ENCODE peak calls at places on chromosomes 3 and 15, in ten cellular contexts. One of them, this sample, is unnamed.

GRCh38 chr15:32030795-32031194 is 480 bp downstream of the CHRNA7 start:
- DNase-seq in glomerular endothelial cell: no peak
- DNase-seq in NCI-H1436: no peak
- DNase-seq in GM13977: no peak
- DNase-seq in neural progenitor cell: peak
- DNase-seq in fibroblast of pulmonary artery: no peak
- DNase-seq in heart left ventricle: no peak
- DNase-seq in fibroblast of lung: no peak
- DNase-seq in activated naive CD8-positive, alpha-beta T cell treated with anti-CD3 and anti-CD28 coated beads, Interleukin-2, amount 50 U/mL, for 16 hours: no peak
- DNase-seq in stimulated activated CD8-positive, alpha-beta memory T cell treated with anti-CD3 and anti-CD28 coated beads, Interleukin-4, amount 100 ng/mL, for 48 hours: no peak
- DNase-seq in this sample: no peak

GRCh38 chr15:47968593-47968992 is 152.2 kb upstream of the SLC24A5 start:
- DNase-seq in glomerular endothelial cell: no peak
- DNase-seq in fibroblast of lung: no peak
- DNase-seq in NCI-H1436: no peak
- DNase-seq in GM13977: no peak
- DNase-seq in heart left ventricle: no peak
- DNase-seq in stimulated activated CD8-positive, alpha-beta memory T cell treated with anti-CD3 and anti-CD28 coated beads, Interleukin-4, amount 100 ng/mL, for 48 hours: no peak
- DNase-seq in fibroblast of pulmonary artery: no peak
- DNase-seq in neural progenitor cell: no peak
- DNase-seq in activated naive CD8-positive, alpha-beta T cell treated with anti-CD3 and anti-CD28 coated beads, Interleukin-2, amount 50 U/mL, for 16 hours: no peak
- DNase-seq in this sample: no peak

GRCh38 chr3:131349946-131350347 is 31.6 kb upstream of the NUDT16 start:
- DNase-seq in GM13977: no peak
- DNase-seq in glomerular endothelial cell: no peak
- DNase-seq in stimulated activated CD8-positive, alpha-beta memory T cell treated with anti-CD3 and anti-CD28 coated beads, Interleukin-4, amount 100 ng/mL, for 48 hours: no peak
- DNase-seq in fibroblast of pulmonary artery: peak
- DNase-seq in heart left ventricle: peak
- DNase-seq in fibroblast of lung: peak
- DNase-seq in activated naive CD8-positive, alpha-beta T cell treated with anti-CD3 and anti-CD28 coated beads, Interleukin-2, amount 50 U/mL, for 16 hours: no peak
- DNase-seq in NCI-H1436: no peak
- DNase-seq in neural progenitor cell: no peak
- DNase-seq in this sample: peak

GRCh38 chr3:126147932-126148683 is 32.3 kb downstream of the ALDH1L1 start:
- DNase-seq in fibroblast of lung: no peak
- DNase-seq in heart left ventricle: peak
- DNase-seq in GM13977: no peak
- DNase-seq in fibroblast of pulmonary artery: no peak
- DNase-seq in glomerular endothelial cell: no peak
- DNase-seq in stimulated activated CD8-positive, alpha-beta memory T cell treated with anti-CD3 and anti-CD28 coated beads, Interleukin-4, amount 100 ng/mL, for 48 hours: peak
- DNase-seq in neural progenitor cell: no peak
- DNase-seq in activated naive CD8-positive, alpha-beta T cell treated with anti-CD3 and anti-CD28 coated beads, Interleukin-2, amount 50 U/mL, for 16 hours: no peak
- DNase-seq in NCI-H1436: no peak
- DNase-seq in this sample: no peak

GRCh38 chr3:72906154-72906553 is 18.3 kb downstream of the GXYLT2 start:
- DNase-seq in fibroblast of lung: no peak
- DNase-seq in activated naive CD8-positive, alpha-beta T cell treated with anti-CD3 and anti-CD28 coated beads, Interleukin-2, amount 50 U/mL, for 16 hours: no peak
- DNase-seq in neural progenitor cell: peak
- DNase-seq in fibroblast of pulmonary artery: no peak
- DNase-seq in GM13977: no peak
- DNase-seq in heart left ventricle: no peak
- DNase-seq in NCI-H1436: no peak
- DNase-seq in stimulated activated CD8-positive, alpha-beta memory T cell treated with anti-CD3 and anti-CD28 coated beads, Interleukin-4, amount 100 ng/mL, for 48 hours: no peak
- DNase-seq in glomerular endothelial cell: no peak
- DNase-seq in this sample: no peak

GRCh38 chr3:169871129-169871886 is 1.6 kb upstream of the LRRC31 start:
- DNase-seq in neural progenitor cell: no peak
- DNase-seq in fibroblast of lung: no peak
- DNase-seq in stimulated activated CD8-positive, alpha-beta memory T cell treated with anti-CD3 and anti-CD28 coated beads, Interleukin-4, amount 100 ng/mL, for 48 hours: no peak
- DNase-seq in heart left ventricle: no peak
- DNase-seq in fibroblast of pulmonary artery: no peak
- DNase-seq in activated naive CD8-positive, alpha-beta T cell treated with anti-CD3 and anti-CD28 coated beads, Interleukin-2, amount 50 U/mL, for 16 hours: no peak
- DNase-seq in glomerular endothelial cell: no peak
- DNase-seq in GM13977: no peak
- DNase-seq in NCI-H1436: no peak
- DNase-seq in this sample: peak

GRCh38 chr3:63048365-63048764 is 173.1 kb upstream of the CADPS start:
- DNase-seq in NCI-H1436: no peak
- DNase-seq in heart left ventricle: no peak
- DNase-seq in glomerular endothelial cell: no peak
- DNase-seq in activated naive CD8-positive, alpha-beta T cell treated with anti-CD3 and anti-CD28 coated beads, Interleukin-2, amount 50 U/mL, for 16 hours: no peak
- DNase-seq in GM13977: no peak
- DNase-seq in stimulated activated CD8-positive, alpha-beta memory T cell treated with anti-CD3 and anti-CD28 coated beads, Interleukin-4, amount 100 ng/mL, for 48 hours: no peak
- DNase-seq in neural progenitor cell: no peak
- DNase-seq in fibroblast of pulmonary artery: no peak
- DNase-seq in fibroblast of lung: peak
- DNase-seq in this sample: no peak

GRCh38 chr3:195209836-195210551 is 61.0 kb downstream of the XXYLT1 start:
- DNase-seq in fibroblast of lung: no peak
- DNase-seq in neural progenitor cell: no peak
- DNase-seq in activated naive CD8-positive, alpha-beta T cell treated with anti-CD3 and anti-CD28 coated beads, Interleukin-2, amount 50 U/mL, for 16 hours: no peak
- DNase-seq in NCI-H1436: no peak
- DNase-seq in heart left ventricle: peak
- DNase-seq in fibroblast of pulmonary artery: peak
- DNase-seq in stimulated activated CD8-positive, alpha-beta memory T cell treated with anti-CD3 and anti-CD28 coated beads, Interleukin-4, amount 100 ng/mL, for 48 hours: no peak
- DNase-seq in GM13977: no peak
- DNase-seq in glomerular endothelial cell: no peak
- DNase-seq in this sample: peak

GRCh38 chr3:86793786-86794185 is 197.2 kb downstream of the VGLL3 start:
- DNase-seq in heart left ventricle: no peak
- DNase-seq in NCI-H1436: no peak
- DNase-seq in stimulated activated CD8-positive, alpha-beta memory T cell treated with anti-CD3 and anti-CD28 coated beads, Interleukin-4, amount 100 ng/mL, for 48 hours: no peak
- DNase-seq in GM13977: no peak
- DNase-seq in glomerular endothelial cell: no peak
- DNase-seq in activated naive CD8-positive, alpha-beta T cell treated with anti-CD3 and anti-CD28 coated beads, Interleukin-2, amount 50 U/mL, for 16 hours: no peak
- DNase-seq in fibroblast of lung: peak
- DNase-seq in fibroblast of pulmonary artery: peak
- DNase-seq in neural progenitor cell: peak
- DNase-seq in this sample: peak